ENCODE peak calls at places on chromosomes 3 and 15, in eight cellular contexts. Z, C, X, T, D, S, I and W are unnamed samples.

GRCh38 chr3:4738737-4739274 is 240.4 kb upstream of the BHLHE40 start:
- DNase-seq in X (no peak), S (no peak), C (no peak), I (no peak), T (no peak), D (no peak), Z (no peak), W (no peak)

GRCh38 chr15:99253381-99254090 is 2.3 kb downstream of the LRRC28 start:
- DNase-seq in T (no peak), Z (no peak), S (no peak), I (no peak), X (peak; percentile 19), D (no peak), C (no peak), W (no peak)

GRCh38 chr15:37135225-37135624 is 34.9 kb upstream of the MEIS2 start:
- DNase-seq in X (no peak), S (peak; percentile 41), Z (no peak), T (peak; percentile 58), C (no peak), D (no peak), I (no peak), W (no peak)

GRCh38 chr3:188491276-188491687 is 337.3 kb downstream of the LPP start:
- DNase-seq in C (no peak), S (no peak), D (no peak), I (no peak), X (no peak), Z (no peak), T (no peak), W (no peak)

GRCh38 chr3:117912352-117912751 is 1122.3 kb downstream of the IGSF11 start:
- DNase-seq in I (no peak), S (no peak), T (no peak), D (no peak), Z (no peak), X (no peak), C (no peak), W (no peak)

GRCh38 chr3:184040010-184040409 is 8.5 kb downstream of the HTR3D start:
- DNase-seq in D (no peak), Z (no peak), T (peak; percentile 22), X (no peak), C (no peak), I (no peak), S (no peak), W (no peak)

GRCh38 chr15:71336671-71337070 is 221.4 kb downstream of the THSD4 start:
- DNase-seq in D (no peak), T (no peak), Z (no peak), X (no peak), C (no peak), I (no peak), S (no peak), W (no peak)

GRCh38 chr3:131277836-131278497 is 103.6 kb upstream of the NUDT16 start:
- DNase-seq in Z (no peak), I (no peak), T (no peak), X (no peak), S (no peak), D (no peak), C (no peak), W (no peak)

GRCh38 chr3:197482001-197482400 is 73.8 kb downstream of the BDH1 start:
- DNase-seq in Z (no peak), X (no peak), T (no peak), C (no peak), I (no peak), D (no peak), S (no peak), W (no peak)

GRCh38 chr3:189621948-189622603 is 9.1 kb upstream of the TP63 start:
- DNase-seq in S (no peak), D (no peak), X (no peak), I (no peak), T (no peak), Z (no peak), C (no peak), W (no peak)

GRCh38 chr3:156483961-156484787 is 70.7 kb downstream of the SSR3 start:
- DNase-seq in T (peak; percentile 12), X (no peak), I (peak; percentile 21), C (peak; percentile 66), D (no peak), S (peak; percentile 74), Z (no peak), W (no peak)

GRCh38 chr3:183527421-183527979 is 28.0 kb downstream of the KLHL6 start:
- DNase-seq in Z (no peak), T (no peak), X (no peak), C (no peak), S (peak; percentile 60), D (no peak), I (no peak), W (no peak)

GRCh38 chr3:189338366-189338765 is 166.6 kb downstream of the TPRG1 start:
- DNase-seq in S (no peak), D (no peak), X (no peak), C (no peak), T (no peak), I (no peak), Z (no peak), W (no peak)

GRCh38 chr3:114624047-114624445 is 330.2 kb downstream of the TIGIT start:
- DNase-seq in D (peak; percentile 33), Z (no peak), S (no peak), X (no peak), I (no peak), C (peak; percentile 92), T (peak; percentile 18), W (no peak)

GRCh38 chr3:15403965-15404364 is 23.4 kb downstream of the METTL6 start:
- DNase-seq in C (no peak), X (no peak), S (no peak), I (no peak), D (no peak), Z (no peak), T (no peak), W (no peak)

GRCh38 chr3:159208080-159208479 is 406.2 kb downstream of the MFSD1 start:
- DNase-seq in D (no peak), I (no peak), T (no peak), Z (no peak), X (no peak), S (no peak), C (no peak), W (no peak)

GRCh38 chr3:152270944-152271343 is 2.2 kb downstream of the MBNL1 start:
- DNase-seq in Z (no peak), C (no peak), I (no peak), T (no peak), D (no peak), X (no peak), S (no peak), W (no peak)

GRCh38 chr3:132283440-132283839 is 33.8 kb upstream of the ACP3 start:
- DNase-seq in I (no peak), D (no peak), T (peak; percentile 90), Z (no peak), C (no peak), X (no peak), S (no peak), W (no peak)

GRCh38 chr3:170724599-170724998 is 138.7 kb upstream of the SLC7A14 start:
- DNase-seq in T (no peak), X (no peak), I (no peak), C (peak; percentile 70), Z (no peak), D (peak; percentile 16), S (no peak), W (no peak)

GRCh38 chr3:127779747-127780146 is 42.6 kb downstream of the MGLL start:
- DNase-seq in T (peak; percentile 27), I (no peak), Z (no peak), S (no peak), D (no peak), X (no peak), C (no peak), W (no peak)

GRCh38 chr3:184748219-184749135 is 36.6 kb upstream of the MAGEF1 start:
- DNase-seq in X (no peak), I (no peak), Z (no peak), C (no peak), D (no peak), T (peak; percentile 57), S (peak; percentile 35), W (no peak)

DNA sequence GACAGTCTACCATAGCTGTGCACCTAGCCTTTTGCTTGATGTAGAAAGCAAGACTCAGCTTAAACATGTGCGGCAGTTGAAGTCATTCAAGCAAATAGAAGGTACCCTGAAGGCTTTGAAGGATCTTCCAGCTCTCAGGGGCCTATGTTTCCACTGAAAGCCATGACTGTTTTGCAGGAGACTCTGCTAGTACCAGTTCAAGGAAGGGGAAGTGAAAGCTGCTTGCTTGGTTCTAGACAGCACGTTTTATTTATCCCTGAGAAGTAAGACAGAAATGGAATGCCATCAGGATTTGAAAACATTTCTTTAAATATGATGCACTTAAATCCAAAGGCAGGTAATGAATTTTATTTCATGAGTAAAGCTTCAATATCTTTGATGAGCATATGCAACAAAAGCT is 311.4 kb downstream of the PDCD6IP start:
- DNase-seq in I (no peak), X (no peak), C (no peak), D (no peak), Z (no peak), T (no peak), S (peak; percentile 68), W (no peak)
- H3K36me3 ChIP-seq in I (no peaks in the 10 kb centered on the region), X (no peaks in the 10 kb centered on the region), C (no peaks in the 10 kb centered on the region), D (no peaks in the 10 kb centered on the region), Z (no peaks in the 10 kb centered on the region), T (no peaks in the 10 kb centered on the region), S (no peaks in the 10 kb centered on the region), W (no peaks in the 10 kb centered on the region)

GRCh38 chr3:146086211-146086610 is 74.8 kb downstream of the PLOD2 start:
- DNase-seq in C (no peak), X (no peak), Z (no peak), D (no peak), T (no peak), S (no peak), I (no peak), W (no peak)
- H3K36me3 ChIP-seq in C (no peaks in the 10 kb centered on the region), X (no peaks in the 10 kb centered on the region), Z (no peaks in the 10 kb centered on the region), D (no peaks in the 10 kb centered on the region), T (peaks cover 41% of the 10 kb centered on the region), S (no peaks in the 10 kb centered on the region), I (no peaks in the 10 kb centered on the region), W (no peaks in the 10 kb centered on the region)

GRCh38 chr15:40702077-40702476 is 7.1 kb downstream of the RAD51 start:
- DNase-seq in Z (no peak), I (no peak), S (peak; percentile 15), C (no peak), X (no peak), T (no peak), D (no peak), W (no peak)
- H3K36me3 ChIP-seq in Z (no peaks in the 10 kb centered on the region), I (no peaks in the 10 kb centered on the region), S (peaks cover 96% of the 10 kb centered on the region), C (no peaks in the 10 kb centered on the region), X (no peaks in the 10 kb centered on the region), T (no peaks in the 10 kb centered on the region), D (no peaks in the 10 kb centered on the region), W (no peaks in the 10 kb centered on the region)

GRCh38 chr15:72847033-72847432 is 63.5 kb upstream of the ADPGK start:
- DNase-seq in D (no peak), Z (no peak), S (no peak), C (no peak), T (no peak), I (no peak), X (no peak), W (no peak)

GRCh38 chr15:72846027-72846426 is 62.5 kb upstream of the ADPGK start:
- DNase-seq in X (no peak), I (no peak), Z (no peak), D (no peak), S (no peak), C (no peak), T (no peak), W (no peak)

GRCh38 chr15:72838311-72838731 is 54.8 kb upstream of the ADPGK start:
- DNase-seq in X (no peak), C (no peak), I (no peak), T (no peak), Z (no peak), S (no peak), D (no peak), W (no peak)

GRCh38 chr15:72847806-72848205 is 64.2 kb upstream of the ADPGK start:
- DNase-seq in C (no peak), S (no peak), Z (no peak), T (no peak), X (no peak), D (no peak), I (no peak), W (no peak)

GRCh38 chr15:72844067-72844466 is 60.5 kb upstream of the ADPGK start:
- DNase-seq in X (no peak), D (no peak), Z (no peak), I (no peak), T (no peak), S (no peak), C (no peak), W (no peak)
- H3K36me3 ChIP-seq in X (no peaks in the 10 kb centered on the region), D (no peaks in the 10 kb centered on the region), Z (no peaks in the 10 kb centered on the region), I (no peaks in the 10 kb centered on the region), T (no peaks in the 10 kb centered on the region), S (no peaks in the 10 kb centered on the region), C (no peaks in the 10 kb centered on the region), W (no peaks in the 10 kb centered on the region)